ENCODE peak calls at places on chromosomes 2 and 18, in five cellular contexts. One of them, this sample, is unnamed.

GRCh38 chr2:69383178-69383812 is 3.7 kb downstream of the GFPT1 start:
- DNase-seq in left ventricle myocardium inferior: no peak
- DNase-seq in osteocyte: no peak
- DNase-seq in germinal center: no peak
- DNase-seq in CD8-positive, alpha-beta memory T cell: no peak
- DNase-seq in this sample: no peak

GRCh38 chr2:238458641-238459040 is 31.9 kb downstream of the ASB1 start:
- DNase-seq in germinal center: no peak
- DNase-seq in left ventricle myocardium inferior: no peak
- DNase-seq in CD8-positive, alpha-beta memory T cell: no peak
- DNase-seq in osteocyte: no peak
- DNase-seq in this sample: no peak

GRCh38 chr2:66334237-66335054 is 100.5 kb upstream of the MEIS1 start:
- DNase-seq in CD8-positive, alpha-beta memory T cell: no peak
- DNase-seq in osteocyte: no peak
- DNase-seq in germinal center: no peak
- DNase-seq in left ventricle myocardium inferior: no peak
- DNase-seq in this sample: no peak

GRCh38 chr2:216404010-216404618 is 8.2 kb upstream of the SMARCAL1 start:
- DNase-seq in germinal center: peak
- DNase-seq in osteocyte: no peak
- DNase-seq in left ventricle myocardium inferior: no peak
- DNase-seq in CD8-positive, alpha-beta memory T cell: no peak
- DNase-seq in this sample: peak

GRCh38 chr2:2767837-2768236 is 436.8 kb upstream of the MYT1L start:
- DNase-seq in left ventricle myocardium inferior: no peak
- DNase-seq in osteocyte: no peak
- DNase-seq in CD8-positive, alpha-beta memory T cell: no peak
- DNase-seq in germinal center: no peak
- DNase-seq in this sample: no peak

GRCh38 chr2:30611572-30611971 is 164.5 kb downstream of the LCLAT1 start:
- DNase-seq in CD8-positive, alpha-beta memory T cell: no peak
- DNase-seq in germinal center: no peak
- DNase-seq in left ventricle myocardium inferior: no peak
- DNase-seq in osteocyte: no peak
- DNase-seq in this sample: no peak

GRCh38 chr18:8468911-8469310 is 140.3 kb upstream of the RAB12 start:
- DNase-seq in osteocyte: peak
- DNase-seq in left ventricle myocardium inferior: peak
- DNase-seq in germinal center: no peak
- DNase-seq in CD8-positive, alpha-beta memory T cell: no peak
- DNase-seq in this sample: no peak

GRCh38 chr2:70921031-70921430 is 14.7 kb upstream of the ATP6V1B1 start:
- DNase-seq in CD8-positive, alpha-beta memory T cell: no peak
- DNase-seq in germinal center: no peak
- DNase-seq in left ventricle myocardium inferior: no peak
- DNase-seq in osteocyte: peak
- DNase-seq in this sample: no peak

GRCh38 chr18:11995445-11996189 is 14.3 kb downstream of the IMPA2 start:
- DNase-seq in germinal center: peak
- DNase-seq in left ventricle myocardium inferior: peak
- DNase-seq in osteocyte: no peak
- DNase-seq in CD8-positive, alpha-beta memory T cell: peak
- DNase-seq in this sample: peak

GRCh38 chr2:241944821-241945220 is 75.3 kb downstream of the RTP5 start:
- DNase-seq in germinal center: no peak
- DNase-seq in osteocyte: no peak
- DNase-seq in left ventricle myocardium inferior: no peak
- DNase-seq in CD8-positive, alpha-beta memory T cell: no peak
- DNase-seq in this sample: no peak

GRCh38 chr2:182852090-182852489 is 14.3 kb downstream of the FRZB start:
- DNase-seq in osteocyte: no peak
- DNase-seq in germinal center: no peak
- DNase-seq in left ventricle myocardium inferior: no peak
- DNase-seq in CD8-positive, alpha-beta memory T cell: no peak
- DNase-seq in this sample: no peak

GRCh38 chr2:236177604-236177966 is 9.4 kb upstream of the GBX2 start:
- DNase-seq in germinal center: peak
- DNase-seq in osteocyte: no peak
- DNase-seq in CD8-positive, alpha-beta memory T cell: no peak
- DNase-seq in left ventricle myocardium inferior: peak
- DNase-seq in this sample: no peak

GRCh38 chr2:43758738-43759137 is 15.1 kb upstream of the DYNC2LI1 start:
- DNase-seq in left ventricle myocardium inferior: no peak
- DNase-seq in CD8-positive, alpha-beta memory T cell: no peak
- DNase-seq in osteocyte: no peak
- DNase-seq in germinal center: no peak
- DNase-seq in this sample: no peak

GRCh38 chr18:80170395-80171094 is 61.5 kb downstream of the ADNP2 start:
- DNase-seq in left ventricle myocardium inferior: no peak
- DNase-seq in CD8-positive, alpha-beta memory T cell: no peak
- DNase-seq in osteocyte: no peak
- DNase-seq in germinal center: no peak
- DNase-seq in this sample: no peak

GRCh38 chr18:62033756-62034155 is 140.9 kb upstream of the RNF152 start:
- DNase-seq in left ventricle myocardium inferior: no peak
- DNase-seq in germinal center: no peak
- DNase-seq in CD8-positive, alpha-beta memory T cell: no peak
- DNase-seq in osteocyte: no peak
- DNase-seq in this sample: no peak

GRCh38 chr2:172774302-172774701 is 38.7 kb downstream of the RAPGEF4 start:
- DNase-seq in CD8-positive, alpha-beta memory T cell: no peak
- DNase-seq in germinal center: no peak
- DNase-seq in osteocyte: no peak
- DNase-seq in left ventricle myocardium inferior: no peak
- DNase-seq in this sample: no peak

GRCh38 chr2:172103471-172104292 is 982 bp upstream of the DLX2 start:
- DNase-seq in osteocyte: peak
- DNase-seq in germinal center: peak
- DNase-seq in CD8-positive, alpha-beta memory T cell: peak
- DNase-seq in left ventricle myocardium inferior: peak
- DNase-seq in this sample: peak

GRCh38 chr2:162091325-162092007 is 17.5 kb upstream of the DPP4 start:
- DNase-seq in osteocyte: no peak
- DNase-seq in germinal center: no peak
- DNase-seq in left ventricle myocardium inferior: no peak
- DNase-seq in CD8-positive, alpha-beta memory T cell: no peak
- DNase-seq in this sample: peak

GRCh38 chr18:74745658-74746403 is 148.2 kb downstream of the ZNF407 start:
- DNase-seq in left ventricle myocardium inferior: no peak
- DNase-seq in osteocyte: no peak
- DNase-seq in germinal center: no peak
- DNase-seq in CD8-positive, alpha-beta memory T cell: no peak
- DNase-seq in this sample: no peak

GRCh38 chr2:219466816-219467735 is 31.6 kb upstream of the GMPPA start:
- DNase-seq in germinal center: no peak
- DNase-seq in osteocyte: no peak
- DNase-seq in CD8-positive, alpha-beta memory T cell: no peak
- DNase-seq in left ventricle myocardium inferior: no peak
- DNase-seq in this sample: no peak

GRCh38 chr2:133171396-133172004 is 396.8 kb downstream of the NCKAP5 start:
- DNase-seq in CD8-positive, alpha-beta memory T cell: no peak
- DNase-seq in left ventricle myocardium inferior: no peak
- DNase-seq in germinal center: peak
- DNase-seq in osteocyte: no peak
- DNase-seq in this sample: no peak

GRCh38 chr2:37457401-37457901 is 113.0 kb downstream of the QPCT start:
- DNase-seq in germinal center: no peak
- DNase-seq in CD8-positive, alpha-beta memory T cell: no peak
- DNase-seq in left ventricle myocardium inferior: no peak
- DNase-seq in osteocyte: no peak
- DNase-seq in this sample: no peak

GRCh38 chr2:85468704-85469349 is 50.3 kb downstream of the SH2D6 start:
- DNase-seq in left ventricle myocardium inferior: no peak
- DNase-seq in osteocyte: no peak
- DNase-seq in germinal center: no peak
- DNase-seq in CD8-positive, alpha-beta memory T cell: no peak
- DNase-seq in this sample: no peak